ENCODE peak calls at places on chromosomes 11 and 22, in nine cellular contexts. F is AG09319, C is colonic mucosa, D is RWPE1, H is AG09309, M is body of pancreas, K is pancreas, T is BE2C, Y is Panc1. Q is an unnamed sample.

GRCh38 chr22:29457730-29458129 is 19.3 kb downstream of the RFPL1 start:
- DNase-seq in Y (no peak), D (peak; percentile 45), K (no peak), C (peak; percentile 24), T (peak; percentile 71), F (no peak), M (peak; percentile 16), H (no peak), Q (peak; percentile 51)

GRCh38 chr22:42184852-42185251 is 54.2 kb upstream of the CYP2D6 start:
- DNase-seq in Y (no peak), F (no peak), K (no peak), H (no peak), M (no peak), T (no peak), C (no peak), D (no peak), Q (no peak)

GRCh38 chr11:3861698-3862097 is 6.2 kb downstream of the STIM1 start:
- DNase-seq in Y (no peak), F (no peak), K (no peak), D (no peak), T (no peak), H (no peak), M (no peak), C (no peak), Q (no peak)

GRCh38 chr22:33476716-33477115 is 418.5 kb upstream of the SYN3 start:
- DNase-seq in H (no peak), D (no peak), F (peak; percentile 12), C (no peak), T (no peak), Y (no peak), K (no peak), M (no peak), Q (peak; percentile 54)

GRCh38 chr11:105109855-105110750 is 29.5 kb downstream of the CARD18 start:
- DNase-seq in D (no peak), C (peak; percentile 19), Y (no peak), M (no peak), T (no peak), K (no peak), F (peak; percentile 14), H (no peak), Q (no peak)

GRCh38 chr22:29325785-29326315 is 10.4 kb upstream of the RASL10A start:
- DNase-seq in K (no peak), H (no peak), T (no peak), F (no peak), C (no peak), D (no peak), M (no peak), Y (no peak), Q (no peak)

GRCh38 chr11:55854704-55855103 is 16.2 kb downstream of the OR5D16 start:
- DNase-seq in D (no peak), M (no peak), F (no peak), Y (no peak), H (no peak), C (no peak), K (no peak), T (no peak), Q (no peak)

GRCh38 chr11:45473491-45473890 is 187.3 kb upstream of the SYT13 start:
- DNase-seq in C (no peak), D (no peak), K (no peak), F (no peak), Y (no peak), H (no peak), T (no peak), M (no peak), Q (no peak)

GRCh38 chr11:30432177-30432576 is 109.3 kb downstream of the ARL14EP start:
- DNase-seq in F (no peak), Y (no peak), C (no peak), K (no peak), M (no peak), H (no peak), D (no peak), T (no peak), Q (no peak)

GRCh38 chr11:32072872-32073661 is 17.8 kb upstream of the RCN1 start:
- DNase-seq in H (no peak), C (no peak), M (no peak), T (no peak), K (no peak), Y (no peak), F (no peak), D (no peak), Q (no peak)

GRCh38 chr11:46554205-46555162 is 39.3 kb downstream of the AMBRA1 start:
- DNase-seq in H (peak; percentile 57), T (no peak), C (no peak), K (no peak), Y (peak; percentile 89), M (no peak), F (peak; percentile 38), D (peak; percentile 74), Q (peak; percentile 49)
- TF ChIP-seq CTCF in H (no peak), T (no peak), C (no peak), K (no peak), Y (no peak), M (no peak), F (no peak), D (no peak), Q (no peak)

GRCh38 chr11:117176186-117176585 is 2.4 kb upstream of the SIDT2 start:
- DNase-seq in D (no peak), K (no peak), H (no peak), C (no peak), Y (no peak), T (no peak), M (no peak), F (no peak), Q (no peak)

GRCh38 chr11:117179048-117179999 is 781 bp downstream of the SIDT2 start:
- DNase-seq in C (peak; percentile 58), F (no peak), T (peak; percentile 77), H (no peak), D (no peak), M (peak; percentile 57), K (peak; percentile 82), Y (no peak), Q (peak; percentile 42)

GRCh38 chr11:117177534-117178209 is 871 bp upstream of the SIDT2 start:
- DNase-seq in Y (no peak), H (no peak), D (no peak), M (no peak), K (no peak), T (no peak), C (peak; percentile 24), F (no peak), Q (no peak)

GRCh38 chr11:117180020-117180419 is 1.5 kb downstream of the SIDT2 start:
- DNase-seq in F (no peak), D (no peak), M (no peak), T (no peak), Y (no peak), C (no peak), K (no peak), H (no peak), Q (no peak)

DNA sequence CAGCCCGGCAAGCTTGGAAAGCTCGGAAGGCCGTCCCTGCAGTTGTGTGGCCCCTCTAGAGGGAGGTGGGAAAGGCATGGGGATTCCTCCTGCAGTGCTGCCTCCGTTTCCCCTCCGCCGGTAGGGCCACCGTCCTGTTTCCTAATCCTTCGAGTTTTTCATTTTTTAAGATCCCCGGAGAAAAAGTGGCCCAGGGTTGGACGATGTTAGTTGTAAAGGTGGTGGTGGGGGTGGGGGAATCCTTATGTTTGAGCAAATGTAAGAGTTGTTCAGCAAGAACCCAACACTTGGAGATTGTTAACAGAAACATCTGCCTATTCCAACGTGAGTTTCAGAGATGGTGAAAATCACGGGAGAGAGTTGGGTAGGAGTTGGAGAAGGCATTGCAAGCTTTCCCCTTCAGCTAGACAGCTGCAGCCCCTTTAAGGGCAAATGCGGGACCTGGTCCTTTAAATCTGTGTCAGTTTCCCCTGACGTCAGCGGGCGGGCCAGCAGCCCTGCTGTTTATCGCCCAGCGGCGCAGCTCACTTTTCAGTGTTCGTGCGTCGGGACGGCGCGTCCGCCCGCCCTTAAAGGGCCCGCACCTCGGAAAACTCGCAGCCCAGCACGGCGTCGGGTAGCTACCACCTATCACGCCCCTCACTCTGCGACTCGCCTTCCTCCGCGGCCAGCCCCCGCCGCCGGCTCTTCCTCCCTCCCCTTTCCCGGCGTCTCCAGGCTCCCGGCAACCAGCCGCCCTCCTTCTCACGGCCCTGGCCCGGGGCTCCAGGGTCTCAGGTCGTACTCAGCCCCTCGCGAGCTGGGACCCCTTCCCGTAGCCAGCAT is at the start of gene SIDT2:
- DNase-seq in C (peak; percentile 96), F (peak; percentile 61), K (peak; percentile 95), T (peak; percentile 96), D (peak; percentile 83), H (peak; percentile 52), M (peak; percentile 96), Y (peak; percentile 78), Q (peak; percentile 82)
- TF ChIP-seq CTCF in C (no peak), F (no peak), K (no peak), T (no peak), D (no peak), H (no peak), M (no peak), Y (no peak), Q (no peak)

DNA sequence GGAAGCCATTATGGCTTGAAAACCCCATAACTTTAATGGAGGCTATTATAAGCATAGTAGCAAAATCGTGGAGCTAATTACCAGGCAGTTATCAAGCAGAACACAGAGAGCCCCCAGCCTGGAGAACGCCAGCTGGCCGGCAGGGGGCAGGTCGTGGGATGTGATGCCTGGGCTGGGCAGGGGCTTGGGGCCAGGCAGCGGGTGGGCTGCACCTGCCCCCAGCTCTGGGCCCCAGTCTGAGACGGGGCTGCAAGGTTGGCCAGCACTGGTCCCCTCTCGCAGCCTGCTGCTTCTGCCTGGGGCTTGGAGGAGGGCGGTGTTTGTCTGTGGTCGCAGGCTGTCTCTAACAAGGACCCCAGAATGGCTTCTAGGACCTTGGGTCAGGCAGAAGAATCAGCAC is 20.9 kb downstream of the B3GAT1 start:
- DNase-seq in K (no peak), Y (no peak), F (no peak), C (no peak), M (no peak), T (no peak), H (no peak), D (no peak), Q (no peak)
- TF ChIP-seq CTCF in K (no peak), Y (no peak), F (no peak), C (no peak), M (no peak), T (peak; percentile 41), H (no peak), D (no peak), Q (no peak)

GRCh38 chr11:68764746-68765145 is 13.4 kb upstream of the TESMIN start:
- DNase-seq in C (no peak), T (no peak), D (no peak), Y (no peak), F (no peak), H (no peak), M (no peak), K (no peak), Q (no peak)

GRCh38 chr11:68763181-68763721 is 11.9 kb upstream of the TESMIN start:
- DNase-seq in K (no peak), T (no peak), F (no peak), H (no peak), M (no peak), D (no peak), Y (no peak), C (no peak), Q (no peak)

GRCh38 chr11:68762481-68762880 is 11.2 kb upstream of the TESMIN start:
- DNase-seq in K (no peak), D (no peak), F (no peak), C (no peak), H (no peak), Y (no peak), M (no peak), T (no peak), Q (no peak)

GRCh38 chr11:68761801-68762200 is 10.5 kb upstream of the TESMIN start:
- DNase-seq in K (no peak), F (no peak), Y (no peak), M (no peak), T (no peak), D (no peak), H (no peak), C (no peak), Q (no peak)

GRCh38 chr11:68763926-68764657 is 12.8 kb upstream of the TESMIN start:
- DNase-seq in T (peak; percentile 63), D (no peak), K (no peak), Y (no peak), H (no peak), C (no peak), F (no peak), M (no peak), Q (no peak)
- TF ChIP-seq CTCF in T (peak; percentile 63), D (no peak), K (no peak), Y (no peak), H (peak; percentile 3), C (no peak), F (no peak), M (no peak), Q (no peak)

Q was measured in Calu3.